ENCODE peak calls at places on chromosomes 3 and 15, in seven cellular contexts. T is colonic mucosa, S is esophagus muscularis mucosa, X is ovary, M is heart right ventricle, E is tibial nerve, V is body of pancreas. N is an unnamed sample. For H3K27me3, the result is how much of the 10 kb centered on the place peaks cover.

GRCh38 chr15:62067448-62068044 is 769 bp downstream of the C2CD4A start:
- DNase-seq in T (peak), S (no peak), X (peak), M (no peak), E (no peak), V (peak), N (peak)

GRCh38 chr3:5022966-5023776 is 43.9 kb downstream of the BHLHE40 start:
- DNase-seq in T (no peak), S (no peak), X (peak), M (no peak), E (no peak), V (peak), N (no peak)

GRCh38 chr15:62896380-62896866 is 146.1 kb upstream of the TPM1 start:
- DNase-seq in T (no peak), S (no peak), X (no peak), M (no peak), E (no peak), V (no peak), N (no peak)

GRCh38 chr3:194304186-194304917 is 46.8 kb downstream of the CPN2 start:
- DNase-seq in T (no peak), S (no peak), X (no peak), M (no peak), E (no peak), V (no peak), N (no peak)

GRCh38 chr3:160403028-160403545 is 3.6 kb downstream of the SMC4 start:
- DNase-seq in T (no peak), S (no peak), X (no peak), M (no peak), E (no peak), V (no peak), N (no peak)

GRCh38 chr15:63969652-63970421 is 76.4 kb downstream of the DAPK2 start:
- DNase-seq in T (peak), S (no peak), X (no peak), M (peak), E (no peak), V (peak), N (no peak)

GRCh38 chr3:33980252-33980651 is 181.8 kb downstream of the PDCD6IP start:
- DNase-seq in T (no peak), S (no peak), X (no peak), M (no peak), E (no peak), V (peak), N (no peak)

GRCh38 chr15:90941038-90941437 is 6.0 kb downstream of the UNC45A start:
- DNase-seq in T (no peak), S (no peak), X (no peak), M (no peak), E (no peak), V (no peak), N (no peak)

GRCh38 chr3:125313060-125313635 is 62.0 kb downstream of the ZNF148 start:
- DNase-seq in T (no peak), S (no peak), X (no peak), M (no peak), E (no peak), V (no peak), N (no peak)

GRCh38 chr15:73749533-73749932 is 3.6 kb downstream of the INSYN1 start:
- DNase-seq in T (no peak), S (no peak), X (no peak), M (no peak), E (no peak), V (no peak), N (no peak)

GRCh38 chr15:73750951-73751350 is 2.2 kb downstream of the INSYN1 start:
- DNase-seq in T (no peak), S (no peak), X (no peak), M (no peak), E (no peak), V (no peak), N (no peak)

GRCh38 chr15:73751481-73751880 is 1.7 kb downstream of the INSYN1 start:
- DNase-seq in T (no peak), S (no peak), X (no peak), M (no peak), E (no peak), V (no peak), N (no peak)

GRCh38 chr15:73748731-73749130 is 4.4 kb downstream of the INSYN1 start:
- DNase-seq in T (no peak), S (no peak), X (no peak), M (no peak), E (no peak), V (no peak), N (no peak)

GRCh38 chr15:73750441-73750840 is 2.7 kb downstream of the INSYN1 start:
- DNase-seq in T (no peak), S (no peak), X (no peak), M (no peak), E (no peak), V (no peak), N (peak)
- H3K27me3 ChIP-seq in T (under half), S (under half), X (under half), M (under half), E (under half), V (under half), N (under half)

DNA sequence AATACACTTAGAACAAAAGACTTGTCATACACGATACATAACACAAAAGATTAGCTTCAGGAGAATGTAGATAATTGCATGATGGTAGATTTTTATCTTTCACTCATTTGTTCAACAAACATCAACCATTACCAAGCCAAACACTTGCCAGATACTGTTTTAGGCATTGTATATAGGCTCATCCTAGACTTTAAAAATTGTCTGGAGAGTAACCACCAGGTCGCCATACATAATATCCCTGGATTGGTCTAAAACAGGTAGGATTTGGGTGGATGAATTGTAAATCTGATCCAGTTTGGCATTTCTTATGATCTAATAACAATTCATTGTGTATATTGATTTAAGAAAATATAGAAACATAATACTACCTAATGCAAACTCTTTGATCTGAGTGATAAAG is 22.8 kb downstream of the GPR15 start:
- DNase-seq in T (no peak), S (no peak), X (no peak), M (no peak), E (no peak), V (no peak), N (no peak)
- H3K4me3 ChIP-seq in T (no peak), S (no peak), X (no peak), M (no peak), E (no peak), V (no peak), N (no peak)

GRCh38 chr15:100720406-100720967 is 118.1 kb downstream of the ASB7 start:
- DNase-seq in T (peak), S (peak), X (no peak), M (peak), E (no peak), V (no peak), N (no peak)
- H3K27ac ChIP-seq in T (no peak), S (peak), X (no peak), M (no peak), E (peak), V (peak), N (no peak)

GRCh38 chr3:128427175-128427857 is 39.4 kb downstream of the DNAJB8 start:
- DNase-seq in T (no peak), S (no peak), X (no peak), M (no peak), E (no peak), V (no peak), N (no peak)
- H3K27me3 ChIP-seq in T (under half), S (half or more), X (under half), M (under half), E (half or more), V (under half), N (under half)

GRCh38 chr15:51094606-51095569 is at the start of gene TNFAIP8L3:
- DNase-seq in T (peak), S (peak), X (peak), M (no peak), E (no peak), V (peak), N (peak)

GRCh38 chr15:51095681-51096331 is 1.1 kb upstream of the TNFAIP8L3 start:
- DNase-seq in T (no peak), S (no peak), X (no peak), M (no peak), E (no peak), V (no peak), N (no peak)

GRCh38 chr15:51093865-51094605 is 671 bp downstream of the TNFAIP8L3 start:
- DNase-seq in T (peak), S (no peak), X (peak), M (no peak), E (peak), V (peak), N (peak)

GRCh38 chr15:51092480-51092879 is 2.2 kb downstream of the TNFAIP8L3 start:
- DNase-seq in T (no peak), S (peak), X (no peak), M (no peak), E (no peak), V (no peak), N (no peak)

GRCh38 chr15:51093488-51093864 is 1.2 kb downstream of the TNFAIP8L3 start:
- DNase-seq in T (no peak), S (no peak), X (no peak), M (no peak), E (no peak), V (no peak), N (no peak)
- H3K4me3 ChIP-seq in T (peak), S (peak), X (peak), M (peak), E (peak), V (no peak), N (peak)

GRCh38 chr3:58176185-58176530 is 34.6 kb downstream of the DNASE1L3 start:
- DNase-seq in T (no peak), S (no peak), X (no peak), M (no peak), E (no peak), V (no peak), N (no peak)

GRCh38 chr3:58175098-58175428 is 35.7 kb downstream of the DNASE1L3 start:
- DNase-seq in T (no peak), S (no peak), X (no peak), M (no peak), E (no peak), V (no peak), N (no peak)

GRCh38 chr3:58173670-58174472 is 36.9 kb downstream of the DNASE1L3 start:
- DNase-seq in T (peak), S (no peak), X (peak), M (peak), E (no peak), V (peak), N (peak)

GRCh38 chr3:58176827-58177489 is 33.8 kb downstream of the DNASE1L3 start:
- DNase-seq in T (no peak), S (no peak), X (no peak), M (no peak), E (no peak), V (no peak), N (no peak)

DNA sequence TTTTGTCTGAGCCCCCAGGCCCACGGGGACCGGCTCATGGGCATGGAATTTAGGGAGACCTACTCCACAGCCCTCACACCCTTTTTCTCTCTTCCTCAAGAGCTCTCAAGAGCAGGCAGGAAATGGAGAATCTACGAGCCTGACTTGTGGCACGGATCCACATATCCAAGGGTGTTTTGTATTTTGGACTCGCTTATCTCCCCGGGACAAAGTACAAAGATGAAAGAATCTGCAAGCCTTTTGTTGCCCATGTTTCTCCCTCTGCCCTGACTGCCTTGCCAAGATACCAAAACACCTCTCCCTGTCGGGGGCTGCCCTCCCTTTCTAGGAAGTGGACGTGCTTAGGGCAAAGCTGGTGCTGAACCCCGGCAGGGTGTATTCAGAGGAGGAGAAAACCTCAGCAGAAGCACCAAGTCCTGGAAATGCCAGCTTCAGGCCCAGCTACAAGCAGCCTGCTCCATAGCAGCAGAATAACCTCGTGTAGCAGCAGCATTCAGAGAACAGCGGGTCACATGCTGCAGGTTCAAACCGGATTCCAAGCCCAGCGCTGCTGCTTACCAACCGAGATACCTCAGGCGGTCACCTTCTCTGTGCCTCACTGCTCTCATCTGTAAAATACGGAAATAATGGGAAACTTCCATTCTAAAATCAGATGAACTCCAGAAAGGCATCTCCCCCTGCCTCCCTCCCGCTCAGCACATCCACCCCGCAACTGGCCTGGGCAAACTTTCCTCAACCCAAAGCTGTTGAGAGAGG is 35.2 kb downstream of the DNASE1L3 start:
- DNase-seq in T (peak), S (no peak), X (peak), M (no peak), E (no peak), V (peak), N (no peak)
- H3K27ac ChIP-seq in T (peak), S (peak), X (peak), M (peak), E (peak), V (peak), N (no peak)

N was measured in WERI-Rb-1.